ENCODE peak calls at places on chromosomes 6 and 20, in seven cellular contexts. H is lower leg skin, G is heart left ventricle, I is astrocyte, Z is HFFc6, L is stomach, X is WTC11. Y is an unnamed sample.

GRCh38 chr6:42021847-42022754 is 28.2 kb upstream of the TAF8 start:
- DNase-seq in H (no peak), G (no peak), I (no peak), Z (no peak), L (no peak), X (peak), Y (no peak)

GRCh38 chr6:43170452-43171283 is at the start of gene SRF:
- DNase-seq in H (peak), G (peak), I (peak), Z (peak), L (peak), X (peak), Y (peak)

GRCh38 chr6:11331136-11331535 is 98.7 kb upstream of the NEDD9 start:
- DNase-seq in H (no peak), G (no peak), I (no peak), Z (no peak), L (no peak), X (no peak), Y (no peak)

GRCh38 chr6:88380083-88380482 is 213.9 kb upstream of the CNR1 start:
- DNase-seq in H (peak), G (peak), I (peak), Z (peak), L (no peak), X (no peak), Y (peak)

GRCh38 chr20:10783660-10784336 is 110.0 kb upstream of the JAG1 start:
- DNase-seq in H (no peak), G (no peak), I (no peak), Z (no peak), L (no peak), X (no peak), Y (no peak)

GRCh38 chr20:9214676-9215075 is 145.8 kb downstream of the PLCB4 start:
- DNase-seq in H (no peak), G (no peak), I (peak), Z (peak), L (no peak), X (no peak), Y (peak)

GRCh38 chr6:7452898-7453297 is 63.3 kb downstream of the RIOK1 start:
- DNase-seq in H (no peak), G (no peak), I (no peak), Z (no peak), L (no peak), X (no peak), Y (no peak)

GRCh38 chr6:40906759-40907158 is 132.3 kb downstream of the UNC5CL start:
- DNase-seq in H (no peak), G (no peak), I (peak), Z (peak), L (no peak), X (no peak), Y (peak)

GRCh38 chr6:140047321-140047720 is 672.9 kb upstream of the CITED2 start:
- DNase-seq in H (no peak), G (no peak), I (no peak), Z (no peak), L (no peak), X (no peak), Y (no peak)

GRCh38 chr6:41958022-41958856 is 16.6 kb upstream of the CCND3 start:
- DNase-seq in H (no peak), G (no peak), I (no peak), Z (no peak), L (no peak), X (no peak), Y (no peak)

GRCh38 chr20:36754656-36755222 is 8.8 kb upstream of the NDRG3 start:
- DNase-seq in H (no peak), G (no peak), I (peak), Z (peak), L (no peak), X (peak), Y (peak)

GRCh38 chr6:35585688-35586087 is 73.0 kb upstream of the TULP1 start:
- DNase-seq in H (no peak), G (no peak), I (no peak), Z (no peak), L (no peak), X (no peak), Y (peak)

GRCh38 chr6:57324538-57324937 is 7.1 kb downstream of the PRIM2 start:
- DNase-seq in H (no peak), G (no peak), I (no peak), Z (no peak), L (no peak), X (no peak), Y (peak)

GRCh38 chr20:63537525-63538203 is 488 bp upstream of the PTK6 start:
- DNase-seq in H (peak), G (peak), I (peak), Z (peak), L (peak), X (peak), Y (peak)

GRCh38 chr6:72675396-72675795 is 53.5 kb downstream of the KCNQ5 start:
- DNase-seq in H (no peak), G (no peak), I (no peak), Z (peak), L (no peak), X (no peak), Y (no peak)

GRCh38 chr6:51559059-51559458 is 528.4 kb downstream of the PKHD1 start:
- DNase-seq in H (no peak), G (no peak), I (no peak), Z (no peak), L (peak), X (no peak), Y (no peak)

GRCh38 chr20:41524980-41525613 is 93.1 kb downstream of the CHD6 start:
- DNase-seq in H (peak), G (peak), I (peak), Z (peak), L (peak), X (no peak), Y (peak)

GRCh38 chr6:159282351-159282750 is 113.2 kb downstream of the FNDC1 start:
- DNase-seq in H (no peak), G (no peak), I (no peak), Z (no peak), L (no peak), X (no peak), Y (peak)

GRCh38 chr6:26194329-26194701 is 107.1 kb downstream of the HFE start:
- DNase-seq in H (no peak), G (no peak), I (no peak), Z (no peak), L (no peak), X (no peak), Y (no peak)

GRCh38 chr20:47950103-47950502 is 164.8 kb upstream of the SULF2 start:
- DNase-seq in H (no peak), G (no peak), I (peak), Z (no peak), L (no peak), X (no peak), Y (peak)

GRCh38 chr6:35181313-35181932 is 32.3 kb upstream of the SCUBE3 start:
- DNase-seq in H (no peak), G (no peak), I (peak), Z (peak), L (no peak), X (no peak), Y (peak)

GRCh38 chr6:122454673-122455072 is 16.9 kb downstream of the SERINC1 start:
- DNase-seq in H (no peak), G (no peak), I (no peak), Z (no peak), L (no peak), X (no peak), Y (no peak)

GRCh38 chr6:93799226-93799625 is 379.9 kb upstream of the EPHA7 start:
- DNase-seq in H (no peak), G (no peak), I (peak), Z (no peak), L (no peak), X (no peak), Y (no peak)

GRCh38 chr6:48826318-48826595 is 636.8 kb downstream of the MMUT start:
- DNase-seq in H (no peak), G (no peak), I (peak), Z (no peak), L (no peak), X (no peak), Y (peak)

GRCh38 chr20:50930139-50931047 is 844 bp downstream of the ADNP start:
- DNase-seq in H (no peak), G (peak), I (no peak), Z (no peak), L (peak), X (no peak), Y (no peak)

GRCh38 chr6:13614126-13614925 is 809 bp upstream of the NOL7 start:
- DNase-seq in H (no peak), G (no peak), I (no peak), Z (peak), L (peak), X (no peak), Y (peak)

GRCh38 chr6:119200774-119201173 is 122.3 kb upstream of the FAM184A start:
- DNase-seq in H (no peak), G (no peak), I (no peak), Z (no peak), L (no peak), X (no peak), Y (no peak)

GRCh38 chr20:9835302-9835701 is 3.6 kb downstream of the PAK5 start:
- DNase-seq in H (no peak), G (no peak), I (no peak), Z (no peak), L (no peak), X (no peak), Y (no peak)

GRCh38 chr6:45724511-45724910 is 291.1 kb downstream of the CLIC5 start:
- DNase-seq in H (no peak), G (no peak), I (peak), Z (peak), L (no peak), X (no peak), Y (peak)

GRCh38 chr6:53410508-53411258 is 61.9 kb upstream of the ELOVL5 start:
- DNase-seq in H (no peak), G (peak), I (no peak), Z (peak), L (peak), X (peak), Y (peak)
- TF ChIP-seq CTCF in H (no peak), G (peak), I (peak), Z (peak), L (no peak), X (peak), Y (peak)

GRCh38 chr20:59385461-59385860 is 85.0 kb downstream of the EDN3 start:
- DNase-seq in H (no peak), G (no peak), I (no peak), Z (no peak), L (no peak), X (peak), Y (no peak)
- TF ChIP-seq CTCF in H (no peak), G (no peak), I (no peak), Z (no peak), L (no peak), X (no peak), Y (no peak)

GRCh38 chr6:143374014-143374413 is 76.5 kb downstream of the ADAT2 start:
- DNase-seq in H (no peak), G (no peak), I (no peak), Z (no peak), L (no peak), X (no peak), Y (no peak)
- TF ChIP-seq CTCF in H (no peak), G (no peak), I (no peak), Z (no peak), L (no peak), X (no peak), Y (no peak)

DNA sequence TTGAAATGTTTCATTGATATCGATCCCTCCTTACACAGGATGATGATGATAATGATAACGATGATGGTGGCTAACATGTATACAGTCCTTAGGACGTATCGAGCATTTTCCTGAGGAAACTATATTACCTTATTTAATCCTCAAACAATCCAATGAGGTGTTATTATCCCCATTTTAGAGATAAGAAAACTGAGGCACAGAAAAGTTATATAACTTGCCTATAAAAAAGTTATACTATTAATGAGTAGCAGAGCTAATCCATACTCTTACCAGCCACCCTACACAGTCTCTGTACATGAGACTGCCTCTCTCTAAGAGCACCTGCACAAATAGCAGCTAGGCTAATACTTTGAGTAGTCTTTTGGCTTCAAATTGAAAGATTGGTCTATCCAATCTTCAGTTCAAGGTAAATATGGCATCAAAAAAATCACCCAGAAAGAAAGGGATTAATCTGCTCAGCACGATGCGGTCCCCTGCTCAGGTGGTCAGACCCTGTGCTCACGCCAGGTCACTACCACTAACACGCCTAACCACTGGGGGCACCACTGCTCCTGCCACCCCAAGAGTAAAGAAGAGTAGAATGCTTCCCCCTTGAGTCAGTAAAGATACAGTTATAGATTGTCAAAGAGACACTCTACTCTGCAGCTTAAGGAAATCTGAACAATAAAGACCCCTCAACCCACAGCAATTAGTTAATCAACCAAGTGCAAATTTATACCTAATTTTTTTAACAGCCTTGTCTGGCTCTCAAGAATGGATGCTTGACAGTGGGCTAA is 15.0 kb downstream of the GABBR1 start:
- DNase-seq in H (no peak), G (no peak), I (no peak), Z (no peak), L (no peak), X (peak), Y (no peak)
- TF ChIP-seq CTCF in H (no peak), G (no peak), I (no peak), Z (peak), L (no peak), X (peak), Y (no peak)